ENCODE peak calls at places on chromosomes 6 and 20, in four cellular contexts. One of them, this sample, is unnamed.

GRCh38 chr6:53282741-53283140 is 66.0 kb downstream of the ELOVL5 start:
- DNase-seq in upper lobe of right lung: no peak
- DNase-seq in progenitor cell of endocrine pancreas: no peak
- DNase-seq in nephron progenitor cell: no peak
- DNase-seq in this sample: no peak

GRCh38 chr6:42316981-42317380 is 99.3 kb upstream of the MRPS10 start:
- DNase-seq in upper lobe of right lung: no peak
- DNase-seq in progenitor cell of endocrine pancreas: no peak
- DNase-seq in nephron progenitor cell: no peak
- DNase-seq in this sample: no peak

GRCh38 chr6:27163858-27164257 is 83.6 kb upstream of the PRSS16 start:
- DNase-seq in upper lobe of right lung: no peak
- DNase-seq in nephron progenitor cell: no peak
- DNase-seq in progenitor cell of endocrine pancreas: no peak
- DNase-seq in this sample: no peak

GRCh38 chr6:107489636-107490567 is at the start of gene SOBP:
- DNase-seq in progenitor cell of endocrine pancreas: peak; percentile 38
- DNase-seq in nephron progenitor cell: peak; percentile 83
- DNase-seq in upper lobe of right lung: peak; percentile 77
- DNase-seq in this sample: peak; percentile 83

GRCh38 chr20:63496404-63497120 is 2.3 kb downstream of the EEF1A2 start:
- DNase-seq in upper lobe of right lung: peak; percentile 65
- DNase-seq in nephron progenitor cell: no peak
- DNase-seq in progenitor cell of endocrine pancreas: peak; percentile 8
- DNase-seq in this sample: peak; percentile 24

GRCh38 chr6:158909938-158910337 is 90.1 kb downstream of the RSPH3 start:
- DNase-seq in upper lobe of right lung: no peak
- DNase-seq in progenitor cell of endocrine pancreas: no peak
- DNase-seq in nephron progenitor cell: no peak
- DNase-seq in this sample: no peak

GRCh38 chr6:95127266-95127665 is 450.1 kb upstream of the MANEA start:
- DNase-seq in progenitor cell of endocrine pancreas: no peak
- DNase-seq in upper lobe of right lung: no peak
- DNase-seq in nephron progenitor cell: no peak
- DNase-seq in this sample: no peak

GRCh38 chr6:147016440-147016839 is 187.8 kb upstream of the STXBP5 start:
- DNase-seq in upper lobe of right lung: no peak
- DNase-seq in nephron progenitor cell: no peak
- DNase-seq in progenitor cell of endocrine pancreas: no peak
- DNase-seq in this sample: no peak

GRCh38 chr20:20084296-20084752 is 32.0 kb downstream of the CFAP61 start:
- DNase-seq in nephron progenitor cell: no peak
- DNase-seq in upper lobe of right lung: no peak
- DNase-seq in progenitor cell of endocrine pancreas: no peak
- DNase-seq in this sample: peak; percentile 24

GRCh38 chr6:912871-913663 is 220.1 kb upstream of the EXOC2 start:
- DNase-seq in progenitor cell of endocrine pancreas: no peak
- DNase-seq in nephron progenitor cell: peak; percentile 16
- DNase-seq in upper lobe of right lung: no peak
- DNase-seq in this sample: peak; percentile 44

GRCh38 chr6:28769626-28770402 is 154.0 kb downstream of the TRIM27 start:
- DNase-seq in progenitor cell of endocrine pancreas: no peak
- DNase-seq in upper lobe of right lung: no peak
- DNase-seq in nephron progenitor cell: peak; percentile 56
- DNase-seq in this sample: no peak

GRCh38 chr20:6575912-6576391 is 191.5 kb upstream of the BMP2 start:
- DNase-seq in nephron progenitor cell: no peak
- DNase-seq in upper lobe of right lung: no peak
- DNase-seq in progenitor cell of endocrine pancreas: no peak
- DNase-seq in this sample: no peak

GRCh38 chr6:155026366-155027045 is 31.4 kb downstream of the TIAM2 start:
- DNase-seq in nephron progenitor cell: no peak
- DNase-seq in progenitor cell of endocrine pancreas: no peak
- DNase-seq in upper lobe of right lung: no peak
- DNase-seq in this sample: no peak

GRCh38 chr20:21607971-21608735 is 94.3 kb upstream of the NKX2-2 start:
- DNase-seq in progenitor cell of endocrine pancreas: no peak
- DNase-seq in upper lobe of right lung: peak; percentile 83
- DNase-seq in nephron progenitor cell: no peak
- DNase-seq in this sample: no peak

GRCh38 chr6:11357285-11357684 is 124.8 kb upstream of the NEDD9 start:
- DNase-seq in progenitor cell of endocrine pancreas: no peak
- DNase-seq in nephron progenitor cell: no peak
- DNase-seq in upper lobe of right lung: no peak
- DNase-seq in this sample: no peak

GRCh38 chr20:49169547-49169946 is 18.6 kb downstream of the STAU1 start:
- DNase-seq in progenitor cell of endocrine pancreas: no peak
- DNase-seq in upper lobe of right lung: no peak
- DNase-seq in nephron progenitor cell: no peak
- DNase-seq in this sample: no peak

GRCh38 chr20:44051661-44052000 is 135.4 kb downstream of the JPH2 start:
- DNase-seq in upper lobe of right lung: peak; percentile 51
- DNase-seq in progenitor cell of endocrine pancreas: no peak
- DNase-seq in nephron progenitor cell: no peak
- DNase-seq in this sample: no peak

GRCh38 chr6:31879901-31880300 is 1.1 kb upstream of the SLC44A4 start:
- DNase-seq in nephron progenitor cell: no peak
- DNase-seq in progenitor cell of endocrine pancreas: no peak
- DNase-seq in upper lobe of right lung: no peak
- DNase-seq in this sample: no peak

GRCh38 chr20:52306477-52306876 is 114.9 kb upstream of the ZFP64 start:
- DNase-seq in progenitor cell of endocrine pancreas: no peak
- DNase-seq in upper lobe of right lung: no peak
- DNase-seq in nephron progenitor cell: no peak
- DNase-seq in this sample: no peak

GRCh38 chr20:9617940-9618339 is 103.5 kb downstream of the LAMP5 start:
- DNase-seq in progenitor cell of endocrine pancreas: no peak
- DNase-seq in upper lobe of right lung: no peak
- DNase-seq in nephron progenitor cell: peak; percentile 11
- DNase-seq in this sample: peak; percentile 23

GRCh38 chr6:113626470-113626869 is 230.7 kb upstream of the MARCKS start:
- DNase-seq in progenitor cell of endocrine pancreas: no peak
- DNase-seq in nephron progenitor cell: no peak
- DNase-seq in upper lobe of right lung: no peak
- DNase-seq in this sample: no peak

GRCh38 chr6:160221423-160221822 is 37.2 kb downstream of the SLC22A2 start:
- DNase-seq in upper lobe of right lung: no peak
- DNase-seq in nephron progenitor cell: no peak
- DNase-seq in progenitor cell of endocrine pancreas: no peak
- DNase-seq in this sample: no peak

GRCh38 chr6:21987501-21987957 is 309.3 kb downstream of the PRL start:
- DNase-seq in upper lobe of right lung: no peak
- DNase-seq in nephron progenitor cell: peak; percentile 51
- DNase-seq in progenitor cell of endocrine pancreas: no peak
- DNase-seq in this sample: no peak

GRCh38 chr6:151239603-151240035 is at the start of gene AKAP12:
- DNase-seq in progenitor cell of endocrine pancreas: peak; percentile 15
- DNase-seq in upper lobe of right lung: no peak
- DNase-seq in nephron progenitor cell: no peak
- DNase-seq in this sample: peak; percentile 67

DNA sequence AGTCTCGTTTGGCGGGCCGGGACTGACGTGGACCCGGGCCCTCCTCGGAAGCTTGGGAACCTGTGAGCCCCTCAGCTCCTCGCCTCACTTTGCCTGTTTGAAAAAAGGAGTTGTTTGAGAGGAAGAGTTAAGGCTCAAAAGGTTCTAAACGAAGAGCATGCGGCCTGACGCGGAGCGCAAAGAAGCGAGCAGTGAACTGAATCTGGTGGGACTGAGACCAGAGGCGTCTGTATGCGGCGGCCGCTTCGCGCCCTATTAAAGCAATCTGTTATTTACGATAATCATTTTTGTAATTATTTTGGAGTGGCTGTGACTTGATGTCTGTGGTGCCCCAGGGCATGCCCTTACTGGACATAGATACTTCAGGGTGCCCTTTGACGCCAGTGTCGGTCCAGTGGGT is 3.3 kb upstream of the TFAP2C start:
- DNase-seq in progenitor cell of endocrine pancreas: no peak
- DNase-seq in upper lobe of right lung: no peak
- DNase-seq in nephron progenitor cell: no peak
- DNase-seq in this sample: no peak
- TF ChIP-seq CTCF in progenitor cell of endocrine pancreas: no peak
- TF ChIP-seq CTCF in upper lobe of right lung: no peak
- TF ChIP-seq CTCF in nephron progenitor cell: no peak
- TF ChIP-seq CTCF in this sample: no peak

DNA sequence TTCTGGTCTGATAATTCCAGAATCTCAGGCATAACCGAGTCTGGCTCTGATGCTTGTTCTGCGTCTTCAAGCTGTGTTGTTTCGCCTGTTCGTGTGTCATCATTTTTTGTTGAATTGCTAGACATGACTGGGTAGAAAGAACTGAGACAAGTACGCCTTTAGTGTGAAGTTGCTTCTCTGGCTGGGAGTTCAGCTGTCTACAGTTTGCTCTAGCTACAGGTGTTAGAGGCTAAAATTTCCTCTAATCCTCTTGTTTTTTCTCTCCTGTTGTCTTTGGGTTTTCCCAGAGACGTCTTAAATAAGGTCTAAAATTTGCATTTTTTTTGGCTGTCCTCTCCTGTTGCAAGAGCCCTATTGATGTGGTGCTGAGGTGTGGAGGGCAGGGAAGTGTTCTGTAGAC is 100.4 kb downstream of the FAM50B start:
- DNase-seq in progenitor cell of endocrine pancreas: no peak
- DNase-seq in upper lobe of right lung: no peak
- DNase-seq in nephron progenitor cell: no peak
- DNase-seq in this sample: no peak
- TF ChIP-seq CTCF in progenitor cell of endocrine pancreas: no peak
- TF ChIP-seq CTCF in upper lobe of right lung: no peak
- TF ChIP-seq CTCF in nephron progenitor cell: no peak
- TF ChIP-seq CTCF in this sample: no peak

DNA sequence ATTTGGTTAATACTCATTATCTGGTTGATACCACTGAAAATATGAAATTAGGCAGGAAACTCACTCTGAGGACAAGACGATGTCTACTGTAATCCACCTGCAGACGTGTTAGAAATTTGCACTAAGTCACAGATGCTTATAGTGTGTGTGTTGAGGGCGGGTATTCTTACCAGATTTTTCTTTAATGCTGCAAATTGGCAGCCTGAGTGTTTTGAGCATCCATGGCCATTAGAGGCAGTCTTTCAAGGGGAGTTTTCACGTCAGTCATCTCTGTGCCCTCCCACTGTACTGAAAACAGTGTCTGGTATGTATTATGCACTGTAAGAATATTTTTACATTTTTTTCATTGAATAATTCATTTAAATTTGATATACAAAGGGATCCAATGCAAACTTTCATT is 266.5 kb upstream of the QKI start:
- DNase-seq in upper lobe of right lung: no peak
- DNase-seq in nephron progenitor cell: no peak
- DNase-seq in progenitor cell of endocrine pancreas: no peak
- DNase-seq in this sample: no peak
- TF ChIP-seq CTCF in upper lobe of right lung: no peak
- TF ChIP-seq CTCF in nephron progenitor cell: no peak
- TF ChIP-seq CTCF in progenitor cell of endocrine pancreas: no peak
- TF ChIP-seq CTCF in this sample: no peak

GRCh38 chr20:38127011-38127621 is 38.0 kb downstream of the TGM2 start:
- DNase-seq in progenitor cell of endocrine pancreas: no peak
- DNase-seq in upper lobe of right lung: peak; percentile 59
- DNase-seq in nephron progenitor cell: no peak
- DNase-seq in this sample: no peak

GRCh38 chr20:38127920-38128528 is 37.0 kb downstream of the TGM2 start:
- DNase-seq in upper lobe of right lung: no peak
- DNase-seq in progenitor cell of endocrine pancreas: no peak
- DNase-seq in nephron progenitor cell: no peak
- DNase-seq in this sample: no peak

GRCh38 chr20:38123021-38123587 is 42.0 kb downstream of the TGM2 start:
- DNase-seq in upper lobe of right lung: peak; percentile 55
- DNase-seq in nephron progenitor cell: no peak
- DNase-seq in progenitor cell of endocrine pancreas: peak; percentile 7
- DNase-seq in this sample: no peak

GRCh38 chr20:38126146-38126912 is 38.7 kb downstream of the TGM2 start:
- DNase-seq in progenitor cell of endocrine pancreas: no peak
- DNase-seq in nephron progenitor cell: no peak
- DNase-seq in upper lobe of right lung: peak; percentile 66
- DNase-seq in this sample: no peak

DNA sequence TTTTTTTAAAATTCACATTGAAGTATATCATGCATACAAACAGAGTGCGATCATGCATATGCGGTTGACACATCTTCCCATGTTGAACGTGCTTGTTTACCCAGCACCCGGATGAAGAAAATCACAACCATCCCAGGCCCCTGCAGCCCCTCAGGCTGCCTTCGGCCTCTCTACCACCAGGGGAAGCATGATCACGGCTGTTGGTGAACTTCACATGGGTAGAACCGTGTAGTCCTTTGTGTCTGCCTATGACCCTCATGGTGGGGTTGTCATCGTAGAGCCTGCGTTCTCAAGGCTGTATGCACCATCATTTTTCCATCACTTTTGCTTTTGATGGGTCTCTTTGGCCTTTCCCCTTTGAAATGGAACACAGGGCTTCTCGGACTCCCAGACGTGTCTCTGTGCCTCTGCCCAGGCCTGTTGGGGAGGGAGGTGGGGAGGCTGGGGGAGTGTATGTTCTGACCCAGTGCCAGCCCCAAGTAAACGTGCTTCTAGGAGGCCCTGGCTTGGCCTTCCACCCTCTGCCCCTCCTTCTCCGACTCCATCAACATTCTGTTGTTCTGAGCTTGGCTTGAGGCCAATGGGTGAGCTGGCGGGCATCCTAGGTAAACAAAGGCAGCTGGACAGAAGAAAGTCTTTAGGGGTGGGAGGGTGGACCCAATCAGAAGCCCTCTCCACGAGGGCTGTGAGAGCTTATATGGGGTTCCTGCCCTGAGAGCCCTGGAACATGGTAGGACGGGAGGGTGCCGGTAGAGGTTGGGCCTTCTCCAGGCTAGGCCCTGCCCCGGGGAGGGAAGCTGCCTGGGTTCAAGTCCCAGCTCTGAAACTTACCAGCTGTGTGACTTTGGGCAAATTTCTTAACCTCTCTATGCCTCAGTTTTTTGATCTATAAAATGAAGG is 39.7 kb downstream of the TGM2 start:
- DNase-seq in upper lobe of right lung: peak; percentile 77
- DNase-seq in progenitor cell of endocrine pancreas: no peak
- DNase-seq in nephron progenitor cell: no peak
- DNase-seq in this sample: no peak
- TF ChIP-seq CTCF in upper lobe of right lung: no peak
- TF ChIP-seq CTCF in progenitor cell of endocrine pancreas: no peak
- TF ChIP-seq CTCF in nephron progenitor cell: no peak
- TF ChIP-seq CTCF in this sample: no peak

GRCh38 chr6:169654590-169655391 is 47.0 kb downstream of the WDR27 start:
- DNase-seq in nephron progenitor cell: peak; percentile 64
- DNase-seq in upper lobe of right lung: peak; percentile 86
- DNase-seq in progenitor cell of endocrine pancreas: peak; percentile 23
- DNase-seq in this sample: peak; percentile 42
- TF ChIP-seq CTCF in nephron progenitor cell: no peak
- TF ChIP-seq CTCF in upper lobe of right lung: peak; percentile 15
- TF ChIP-seq CTCF in progenitor cell of endocrine pancreas: no peak
- TF ChIP-seq CTCF in this sample: no peak

GRCh38 chr6:117837268-117837667 is 69.8 kb upstream of the SLC35F1 start:
- DNase-seq in upper lobe of right lung: no peak
- DNase-seq in nephron progenitor cell: no peak
- DNase-seq in progenitor cell of endocrine pancreas: no peak
- DNase-seq in this sample: no peak

DNA sequence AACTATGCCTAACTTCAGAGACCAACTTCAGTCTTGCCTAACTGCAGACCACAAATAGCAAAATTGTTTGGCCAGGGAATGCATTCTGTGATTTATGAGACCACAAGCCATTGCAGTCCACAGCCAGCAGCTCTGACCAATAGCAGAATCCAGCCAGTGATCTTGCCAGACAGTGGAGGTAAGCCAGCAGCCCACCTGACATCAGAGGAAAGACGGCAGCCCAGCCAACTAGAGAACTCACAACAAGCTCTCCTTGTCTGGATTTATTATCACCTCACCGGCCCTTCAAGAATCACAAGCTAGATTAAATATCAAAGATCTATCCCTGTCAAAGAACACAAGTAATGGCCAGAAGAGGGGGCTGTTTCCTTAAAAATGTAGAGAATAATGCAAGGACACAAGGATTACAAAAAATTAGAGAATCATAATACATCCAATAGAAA is 66.5 kb upstream of the SLC35F1 start:
- DNase-seq in upper lobe of right lung: no peak
- DNase-seq in progenitor cell of endocrine pancreas: peak; percentile 12
- DNase-seq in nephron progenitor cell: peak; percentile 12
- DNase-seq in this sample: no peak
- TF ChIP-seq CTCF in upper lobe of right lung: no peak
- TF ChIP-seq CTCF in progenitor cell of endocrine pancreas: peak; percentile 72
- TF ChIP-seq CTCF in nephron progenitor cell: peak; percentile 42
- TF ChIP-seq CTCF in this sample: peak; percentile 72

This sample was measured in glutamatergic neuron.